ENCODE peak calls at places on chromosomes 1 and 21, in six cellular contexts. B is cardiac fibroblast; G is activated CD8-positive, alpha-beta T cell treated with anti-CD3 and anti-CD28 coated beads for 36 hours; F is body of pancreas; P is HCT116; C is RWPE1. R is an unnamed sample.

GRCh38 chr21:31566061-31566460 is 93.4 kb upstream of the SOD1 start:
- DNase-seq in B (peak), G (no peak), F (no peak), P (no peak), C (no peak), R (no peak)

GRCh38 chr1:234956821-234957329 is 171.8 kb downstream of the TOMM20 start:
- DNase-seq in B (no peak), G (no peak), F (peak), P (no peak), C (no peak), R (no peak)

GRCh38 chr1:109485001-109485400 is 1.3 kb downstream of the ATXN7L2 start:
- DNase-seq in B (no peak), G (no peak), F (no peak), P (no peak), C (no peak), R (no peak)

GRCh38 chr1:5099558-5099957 is 445.1 kb downstream of the AJAP1 start:
- DNase-seq in B (no peak), G (no peak), F (no peak), P (no peak), C (no peak), R (peak)

GRCh38 chr1:198153103-198153502 is 3.7 kb upstream of the NEK7 start:
- DNase-seq in B (peak), G (no peak), F (peak), P (no peak), C (no peak), R (no peak)

GRCh38 chr1:67485046-67485811 is 55.0 kb upstream of the SERBP1 start:
- DNase-seq in B (no peak), G (no peak), F (no peak), P (no peak), C (no peak), R (no peak)

GRCh38 chr1:226950875-226951274 is 10.8 kb downstream of the COQ8A start:
- DNase-seq in B (no peak), G (no peak), F (no peak), P (no peak), C (no peak), R (no peak)

GRCh38 chr1:165143437-165144065 is 213.0 kb downstream of the LMX1A start:
- DNase-seq in B (no peak), G (peak), F (peak), P (no peak), C (peak), R (no peak)

GRCh38 chr1:87794788-87795614 is 466.3 kb downstream of the LMO4 start:
- DNase-seq in B (peak), G (no peak), F (peak), P (peak), C (peak), R (no peak)

GRCh38 chr1:157580179-157580827 is 17.6 kb downstream of the FCRL4 start:
- DNase-seq in B (peak), G (peak), F (peak), P (peak), C (peak), R (peak)

GRCh38 chr1:11766429-11766776 is 4.4 kb downstream of the C1orf167 start:
- DNase-seq in B (no peak), G (no peak), F (no peak), P (no peak), C (no peak), R (no peak)

GRCh38 chr1:238469146-238469601 is 578.5 kb upstream of the ZP4 start:
- DNase-seq in B (peak), G (no peak), F (no peak), P (no peak), C (no peak), R (no peak)

GRCh38 chr21:44438531-44439210 is 16.6 kb upstream of the LRRC3 start:
- DNase-seq in B (no peak), G (no peak), F (peak), P (no peak), C (no peak), R (no peak)

GRCh38 chr21:42785666-42786427 is 93.5 kb downstream of the WDR4 start:
- DNase-seq in B (no peak), G (no peak), F (no peak), P (no peak), C (no peak), R (no peak)

GRCh38 chr21:18147678-18148077 is 97.0 kb upstream of the CHODL start:
- DNase-seq in B (peak), G (no peak), F (no peak), P (no peak), C (no peak), R (no peak)

GRCh38 chr1:2642560-2643413 is 10.0 kb upstream of the MMEL1 start:
- DNase-seq in B (peak), G (peak), F (peak), P (peak), C (peak), R (no peak)

GRCh38 chr1:228194921-228195812 is 12.7 kb upstream of the OBSCN start:
- DNase-seq in B (no peak), G (no peak), F (no peak), P (no peak), C (no peak), R (no peak)

GRCh38 chr1:91803133-91803532 is 82.8 kb downstream of the TGFBR3 start:
- DNase-seq in B (no peak), G (no peak), F (no peak), P (no peak), C (no peak), R (no peak)

GRCh38 chr1:164504699-164505098 is 54.3 kb upstream of the PBX1 start:
- DNase-seq in B (peak), G (no peak), F (no peak), P (no peak), C (no peak), R (no peak)

GRCh38 chr1:204684551-204685235 is 845 bp downstream of the LRRN2 start:
- DNase-seq in B (no peak), G (no peak), F (no peak), P (no peak), C (no peak), R (no peak)

GRCh38 chr1:224328644-224329043 is 1.3 kb downstream of the NVL start:
- DNase-seq in B (no peak), G (no peak), F (no peak), P (no peak), C (no peak), R (no peak)

DNA sequence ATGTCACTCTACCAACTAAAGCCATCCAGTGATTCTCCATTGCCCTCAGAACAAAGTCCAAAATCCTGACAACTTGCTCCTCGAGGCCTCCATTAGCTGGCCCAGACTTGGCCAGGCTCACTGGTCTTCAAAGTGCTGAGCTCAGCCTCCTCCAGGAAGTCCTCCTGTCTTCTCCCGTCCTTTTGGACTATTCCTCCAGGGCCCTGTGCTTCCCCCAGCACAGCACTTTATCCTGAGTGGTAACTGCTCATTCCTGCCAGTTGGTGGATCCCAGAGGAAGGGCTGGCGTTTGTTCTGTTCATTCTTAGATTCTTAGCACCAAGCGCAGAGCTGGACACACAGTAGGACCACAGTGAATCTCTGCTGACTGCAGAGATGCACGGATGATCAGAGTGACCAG is 179.9 kb downstream of the PTPRU start:
- DNase-seq in B (no peak), G (no peak), F (no peak), P (no peak), C (no peak), R (no peak)
- TF ChIP-seq CTCF in B (no peak), G (no peak), F (no peak), P (peak), C (no peak), R (no peak)

GRCh38 chr1:153475282-153475681 is 14.8 kb upstream of the S100A7 start:
- DNase-seq in B (no peak), G (no peak), F (no peak), P (no peak), C (no peak), R (no peak)
- TF ChIP-seq CTCF in B (no peak), G (no peak), F (no peak), P (no peak), C (no peak), R (no peak)

GRCh38 chr1:25182629-25183028 is 49.7 kb downstream of the SYF2 start:
- DNase-seq in B (no peak), G (no peak), F (no peak), P (no peak), C (peak), R (no peak)
- TF ChIP-seq CTCF in B (no peak), G (no peak), F (no peak), P (no peak), C (no peak), R (no peak)

GRCh38 chr1:176837708-176838107 is 326.8 kb downstream of the ASTN1 start:
- DNase-seq in B (no peak), G (no peak), F (peak), P (no peak), C (no peak), R (no peak)

GRCh38 chr1:176849281-176849680 is 315.2 kb downstream of the ASTN1 start:
- DNase-seq in B (no peak), G (no peak), F (no peak), P (no peak), C (no peak), R (no peak)

GRCh38 chr1:176847052-176847451 is 317.5 kb downstream of the ASTN1 start:
- DNase-seq in B (no peak), G (no peak), F (no peak), P (no peak), C (no peak), R (peak)

GRCh38 chr1:176843352-176844297 is 320.9 kb downstream of the ASTN1 start:
- DNase-seq in B (peak), G (no peak), F (peak), P (peak), C (peak), R (peak)
- TF ChIP-seq CTCF in B (peak), G (no peak), F (peak), P (peak), C (no peak), R (peak)

GRCh38 chr1:53681647-53682368 is 57.2 kb downstream of the GLIS1 start:
- DNase-seq in B (peak), G (peak), F (peak), P (peak), C (peak), R (peak)
- TF ChIP-seq CTCF in B (peak), G (peak), F (peak), P (peak), C (peak), R (peak)

GRCh38 chr21:21000576-21001175 is 2.5 kb downstream of the NCAM2 start:
- DNase-seq in B (no peak), G (no peak), F (no peak), P (no peak), C (no peak), R (no peak)

GRCh38 chr21:21007606-21008005 is 9.4 kb downstream of the NCAM2 start:
- DNase-seq in B (no peak), G (no peak), F (no peak), P (no peak), C (no peak), R (peak)

GRCh38 chr21:21002137-21002536 is 3.9 kb downstream of the NCAM2 start:
- DNase-seq in B (no peak), G (no peak), F (no peak), P (no peak), C (no peak), R (no peak)

GRCh38 chr21:21001591-21002100 is 3.4 kb downstream of the NCAM2 start:
- DNase-seq in B (no peak), G (no peak), F (no peak), P (no peak), C (no peak), R (no peak)

GRCh38 chr21:21003701-21004100 is 5.5 kb downstream of the NCAM2 start:
- DNase-seq in B (peak), G (no peak), F (no peak), P (peak), C (no peak), R (peak)
- TF ChIP-seq CTCF in B (peak), G (peak), F (no peak), P (peak), C (peak), R (peak)

GRCh38 chr1:37794372-37795339 is 1.0 kb downstream of the MANEAL start:
- DNase-seq in B (no peak), G (no peak), F (no peak), P (no peak), C (no peak), R (no peak)
- TF ChIP-seq CTCF in B (no peak), G (no peak), F (no peak), P (peak), C (no peak), R (no peak)

DNA sequence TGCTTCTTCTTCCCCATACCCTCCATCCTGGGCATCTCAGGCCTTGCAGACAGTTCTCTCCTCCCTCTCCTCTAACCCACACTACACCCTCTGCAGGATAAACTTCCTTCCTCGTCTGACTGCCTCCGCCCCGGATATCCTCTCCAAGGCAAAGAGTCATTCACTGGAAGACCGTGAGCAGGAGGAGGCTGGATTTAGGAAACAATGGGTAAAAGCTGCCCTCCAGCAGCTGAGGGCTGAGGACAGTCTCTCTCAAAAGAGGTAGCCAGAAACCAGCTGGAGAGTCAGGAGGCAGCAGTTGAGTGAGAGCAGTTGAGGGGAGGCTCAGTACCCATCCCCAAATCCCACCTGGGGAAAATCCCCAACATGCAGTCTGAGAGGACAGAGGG is 1.4 kb downstream of the CSRP1 start:
- DNase-seq in B (peak), G (no peak), F (no peak), P (no peak), C (peak), R (no peak)
- TF ChIP-seq CTCF in B (no peak), G (no peak), F (no peak), P (no peak), C (no peak), R (no peak)